ENCODE peak calls at places on chromosomes 16 and 17, in five cellular contexts. S is thoracic aorta, J is body of pancreas, O is IMR-90, I is uterus. M is an unnamed sample.

GRCh38 chr17:80105762-80106161 is 4.4 kb downstream of the GAA start:
- DNase-seq in S (no peak), O (peak), I (no peak), J (no peak), M (no peak)

GRCh38 chr17:43667506-43668438 is 6.0 kb upstream of the MEOX1 start:
- DNase-seq in S (no peak), O (peak), J (no peak), I (no peak), M (no peak)

GRCh38 chr17:48915459-48916282 is 7.5 kb downstream of the UBE2Z start:
- DNase-seq in S (no peak), I (no peak), J (peak), O (peak), M (no peak)

GRCh38 chr17:70780031-70780430 is 610.7 kb downstream of the KCNJ2 start:
- DNase-seq in O (peak), J (no peak), I (no peak), S (no peak), M (no peak)

GRCh38 chr17:29169806-29170591 is 10.2 kb downstream of the MYO18A start:
- DNase-seq in J (no peak), S (no peak), I (no peak), O (no peak), M (no peak)

GRCh38 chr16:16073884-16074781 is 124.7 kb downstream of the ABCC1 start:
- DNase-seq in S (no peak), O (peak), I (no peak), J (peak), M (no peak)

GRCh38 chr17:66326476-66327047 is 24.1 kb downstream of the PRKCA start:
- DNase-seq in O (no peak), S (no peak), I (no peak), J (no peak), M (no peak)

GRCh38 chr17:7589204-7589868 is 558 bp downstream of the SOX15 start:
- DNase-seq in S (no peak), I (peak), J (peak), O (peak), M (peak)

GRCh38 chr16:49977427-49977826 is 47.6 kb upstream of the CNEP1R1 start:
- DNase-seq in S (no peak), I (no peak), J (no peak), O (no peak), M (no peak)

GRCh38 chr16:88599092-88599733 is 29.0 kb downstream of the ZC3H18 start:
- DNase-seq in S (peak), O (no peak), J (peak), I (no peak), M (peak)

GRCh38 chr17:54891176-54891821 is 9.4 kb upstream of the TOM1L1 start:
- DNase-seq in S (no peak), I (no peak), J (peak), O (peak), M (no peak)

GRCh38 chr17:83013779-83014117 is 65.7 kb upstream of the METRNL start:
- DNase-seq in O (no peak), S (no peak), I (no peak), J (no peak), M (peak)

GRCh38 chr17:39679521-39680192 is 8.2 kb downstream of the PGAP3 start:
- DNase-seq in O (no peak), I (no peak), J (no peak), S (no peak), M (no peak)

GRCh38 chr16:88714420-88715302 is 8.4 kb downstream of the CTU2 start:
- DNase-seq in I (no peak), J (no peak), S (no peak), O (no peak), M (no peak)

GRCh38 chr16:79864032-79864780 is 263.7 kb upstream of the MAF start:
- DNase-seq in J (no peak), O (no peak), S (no peak), I (no peak), M (peak)

GRCh38 chr17:9121186-9121820 is 100.0 kb downstream of the NTN1 start:
- DNase-seq in O (no peak), S (no peak), J (no peak), I (no peak), M (no peak)

GRCh38 chr16:57559075-57559790 is 16.8 kb downstream of the ADGRG5 start:
- DNase-seq in J (no peak), S (no peak), O (no peak), I (no peak), M (no peak)

GRCh38 chr16:12617401-12617819 is 186.3 kb downstream of the CPPED1 start:
- DNase-seq in O (no peak), J (no peak), I (no peak), S (no peak), M (peak)

GRCh38 chr17:67452681-67453554 is 75.8 kb downstream of the PITPNC1 start:
- DNase-seq in I (no peak), S (no peak), J (no peak), O (no peak), M (no peak)

GRCh38 chr16:66308096-66308495 is 58.4 kb upstream of the CDH5 start:
- DNase-seq in S (no peak), I (no peak), O (no peak), J (no peak), M (no peak)

GRCh38 chr17:13209091-13209490 is 191.3 kb upstream of the ELAC2 start:
- DNase-seq in J (no peak), S (no peak), I (no peak), O (no peak), M (no peak)

GRCh38 chr16:65681406-65681805 is 559.5 kb upstream of the CDH11 start:
- DNase-seq in O (no peak), S (no peak), I (no peak), J (no peak), M (no peak)

GRCh38 chr16:578232-578869 is 8.6 kb downstream of the PIGQ start:
- DNase-seq in I (no peak), O (no peak), J (no peak), S (no peak), M (no peak)

GRCh38 chr17:65455972-65456343 is 105.5 kb downstream of the AXIN2 start:
- DNase-seq in O (peak), J (peak), S (no peak), I (no peak), M (no peak)

GRCh38 chr17:3963214-3964201 is 729 bp downstream of the ATP2A3 start:
- DNase-seq in S (no peak), O (no peak), I (no peak), J (no peak), M (no peak)

GRCh38 chr17:3968017-3968416 is 3.8 kb upstream of the ATP2A3 start:
- DNase-seq in J (no peak), S (no peak), I (no peak), O (no peak), M (no peak)

GRCh38 chr17:3964203-3965122 is at the start of gene ATP2A3:
- DNase-seq in S (no peak), J (no peak), I (no peak), O (no peak), M (no peak)

GRCh38 chr17:3966720-3967363 is 2.6 kb upstream of the ATP2A3 start:
- DNase-seq in S (no peak), O (no peak), I (no peak), J (peak), M (no peak)

GRCh38 chr17:3965123-3965800 is 1.0 kb upstream of the ATP2A3 start:
- DNase-seq in O (no peak), J (peak), I (no peak), S (no peak), M (no peak)
- TF ChIP-seq CTCF in O (no peak), J (no peak), I (no peak), S (no peak), M (no peak)

GRCh38 chr16:67730326-67730725 is 11.2 kb upstream of the GFOD2 start:
- DNase-seq in I (no peak), J (no peak), S (no peak), O (no peak), M (no peak)

GRCh38 chr16:67733734-67734470 is 14.8 kb upstream of the GFOD2 start:
- DNase-seq in I (no peak), S (no peak), J (no peak), O (no peak), M (no peak)

GRCh38 chr16:67731071-67731810 is 12.1 kb upstream of the GFOD2 start:
- DNase-seq in J (no peak), I (no peak), O (no peak), S (no peak), M (no peak)

GRCh38 chr16:67736858-67737257 is 17.7 kb upstream of the GFOD2 start:
- DNase-seq in J (no peak), O (no peak), I (no peak), S (no peak), M (no peak)

DNA sequence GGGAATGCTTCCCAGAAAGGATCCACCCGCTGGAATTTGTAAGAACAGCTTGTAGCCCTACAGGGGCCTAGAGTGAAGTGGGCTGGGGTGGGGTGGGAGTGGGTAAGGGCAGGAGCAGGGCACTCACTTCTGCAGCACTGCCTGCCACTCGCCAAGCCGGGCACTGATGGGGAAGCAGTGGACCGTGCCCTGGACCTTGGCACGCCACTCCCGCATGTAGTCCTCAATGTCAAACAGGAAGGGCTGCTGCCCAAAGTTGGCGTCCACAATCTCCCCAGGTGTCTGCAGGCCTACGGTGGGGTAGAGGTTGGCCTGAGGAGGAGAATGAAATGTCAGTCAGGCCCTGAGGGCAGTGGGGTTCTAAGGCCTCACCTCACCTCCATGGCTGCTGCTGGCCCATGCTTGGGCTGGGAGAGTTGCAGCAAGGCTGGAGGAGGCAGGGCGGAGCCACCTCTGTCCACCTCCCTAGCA is 15.7 kb upstream of the GFOD2 start:
- DNase-seq in I (no peak), O (no peak), S (no peak), J (no peak), M (no peak)
- TF ChIP-seq CTCF in I (no peak), O (no peak), S (no peak), J (no peak), M (no peak)

GRCh38 chr17:38605852-38606645 is at the start of gene SRCIN1:
- DNase-seq in O (peak), J (peak), S (no peak), I (peak), M (no peak)
- TF ChIP-seq CTCF in O (peak), J (peak), S (peak), I (peak), M (peak)

GRCh38 chr17:18139949-18140348 is 31.4 kb downstream of the MYO15A start:
- DNase-seq in I (no peak), J (no peak), S (no peak), O (peak), M (no peak)
- TF ChIP-seq CTCF in I (no peak), J (no peak), S (no peak), O (peak), M (no peak)

GRCh38 chr17:58005728-58006562 is 1.1 kb downstream of the SRSF1 start:
- DNase-seq in S (no peak), I (no peak), O (no peak), J (no peak), M (no peak)

GRCh38 chr17:58010067-58010799 is 3.2 kb upstream of the SRSF1 start:
- DNase-seq in J (no peak), O (no peak), I (no peak), S (no peak), M (no peak)

GRCh38 chr17:58006924-58007780 is at the start of gene SRSF1:
- DNase-seq in J (peak), I (peak), O (peak), S (peak), M (peak)

GRCh38 chr17:58006563-58006923 is 503 bp downstream of the SRSF1 start:
- DNase-seq in S (peak), O (peak), I (peak), J (peak), M (peak)

GRCh38 chr17:58007781-58008706 is 998 bp upstream of the SRSF1 start:
- DNase-seq in S (no peak), O (no peak), I (peak), J (no peak), M (no peak)
- TF ChIP-seq CTCF in S (no peak), O (no peak), I (no peak), J (no peak), M (no peak)

DNA sequence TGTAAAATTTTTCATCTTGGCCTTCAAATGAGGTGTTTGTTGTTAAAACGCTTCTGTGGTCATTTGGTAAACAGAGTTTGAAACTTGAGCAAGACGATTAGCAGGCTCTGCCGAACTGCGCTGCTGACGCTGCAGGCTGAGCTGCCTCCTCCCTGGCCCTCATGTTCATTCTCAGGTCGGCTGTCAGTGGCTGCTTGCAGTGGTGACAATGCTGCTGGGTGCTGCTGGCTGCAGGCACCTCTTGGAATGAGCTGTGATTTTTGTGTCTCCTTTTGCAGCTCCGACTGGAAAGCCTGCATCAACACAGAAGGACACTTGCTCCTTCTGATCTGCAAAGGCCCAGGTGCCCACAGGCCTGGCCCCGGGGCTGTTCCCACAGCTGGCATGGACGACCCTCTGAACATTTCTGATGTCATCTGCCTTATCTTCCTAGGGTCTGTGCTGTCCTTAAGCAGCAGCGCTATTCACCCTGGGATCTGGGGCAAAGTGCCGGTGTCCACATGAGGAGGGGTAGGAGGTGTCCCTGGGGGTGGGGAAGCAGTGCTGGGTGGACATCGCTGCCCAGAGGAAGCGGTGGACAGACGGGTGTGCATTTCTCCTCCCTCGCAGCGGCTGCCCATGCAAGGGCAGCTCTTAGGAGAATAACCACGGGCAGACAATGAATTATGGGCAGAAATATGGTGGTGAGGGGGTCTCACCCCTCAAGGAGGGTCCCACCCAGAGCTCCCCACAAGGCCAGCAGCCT is 23.1 kb upstream of the OSGIN1 start:
- DNase-seq in I (no peak), S (no peak), O (no peak), J (no peak), M (no peak)
- TF ChIP-seq CTCF in I (no peak), S (no peak), O (no peak), J (no peak), M (no peak)

M was measured in esophagus muscularis mucosa.